ENCODE peak calls at places on chromosomes 2 and 18, in four cellular contexts. S is ovary, Q is spleen, G is A549. C is an unnamed sample.

GRCh38 chr2:25313711-25314513 is 27.8 kb downstream of the DNMT3A start:
- DNase-seq in S (no peak), G (no peak), Q (no peak), C (no peak)

GRCh38 chr2:11753452-11753885 is 7.0 kb downstream of the LPIN1 start:
- DNase-seq in Q (peak; percentile 87), S (no peak), G (no peak), C (no peak)

GRCh38 chr2:45699032-45699658 is 47.7 kb downstream of the PRKCE start:
- DNase-seq in Q (no peak), S (no peak), G (no peak), C (no peak)

GRCh38 chr18:79136742-79137141 is 67.5 kb downstream of the ATP9B start:
- DNase-seq in Q (no peak), G (peak; percentile 4), S (no peak), C (no peak)

GRCh38 chr18:21682276-21683051 is 22.1 kb downstream of the ABHD3 start:
- DNase-seq in G (no peak), Q (no peak), S (no peak), C (no peak)

GRCh38 chr2:122710049-122710448 is 954.6 kb downstream of the TSN start:
- DNase-seq in Q (no peak), S (no peak), G (no peak), C (no peak)

GRCh38 chr2:8636691-8637636 is 44.9 kb upstream of the ID2 start:
- DNase-seq in G (no peak), Q (peak; percentile 63), S (peak; percentile 59), C (no peak)

GRCh38 chr2:206083602-206084467 is 2.1 kb downstream of the INO80D start:
- DNase-seq in Q (no peak), G (peak; percentile 18), S (no peak), C (no peak)

GRCh38 chr2:23377772-23378171 is 7.2 kb upstream of the KLHL29 start:
- DNase-seq in Q (no peak), S (no peak), G (no peak), C (no peak)

GRCh38 chr18:56748698-56749268 is 97.6 kb downstream of the WDR7 start:
- DNase-seq in G (peak; percentile 23), Q (no peak), S (no peak), C (no peak)

GRCh38 chr2:149037851-149038250 is 648 bp upstream of the LYPD6B start:
- DNase-seq in G (no peak), Q (no peak), S (no peak), C (no peak)

GRCh38 chr2:112166801-112167499 is 28.8 kb downstream of the FBLN7 start:
- DNase-seq in S (no peak), Q (no peak), G (no peak), C (peak; percentile 56)

GRCh38 chr2:119838179-119838578 is 78.5 kb downstream of the PTPN4 start:
- DNase-seq in S (no peak), Q (no peak), G (no peak), C (no peak)

GRCh38 chr2:130729311-130730299 is 735 bp downstream of the GPR148 start:
- DNase-seq in S (no peak), G (no peak), Q (peak; percentile 75), C (no peak)

GRCh38 chr2:21655136-21655535 is 531.4 kb downstream of the TDRD15 start:
- DNase-seq in Q (no peak), S (no peak), G (no peak), C (no peak)

GRCh38 chr2:181300600-181301291 is 156.4 kb upstream of the ITGA4 start:
- DNase-seq in Q (no peak), S (no peak), G (no peak), C (no peak)

GRCh38 chr2:118530976-118531375 is 316.5 kb downstream of the EN1 start:
- DNase-seq in G (no peak), S (no peak), Q (no peak), C (peak; percentile 25)

GRCh38 chr18:48563027-48563426 is 24.2 kb downstream of the CTIF start:
- DNase-seq in S (no peak), Q (no peak), G (peak; percentile 16), C (no peak)

GRCh38 chr2:42138163-42139016 is 30.8 kb upstream of the EML4 start:
- DNase-seq in Q (no peak), G (peak; percentile 71), S (peak; percentile 53), C (no peak)

GRCh38 chr2:62281661-62282060 is 85.7 kb downstream of the B3GNT2 start:
- DNase-seq in S (no peak), G (no peak), Q (no peak), C (no peak)

GRCh38 chr2:136116813-136117390 is 1.0 kb downstream of the CXCR4 start:
- DNase-seq in S (no peak), G (peak; percentile 9), Q (peak; percentile 92), C (no peak)

GRCh38 chr2:232276739-232277313 is 101.7 kb upstream of the ALPP start:
- DNase-seq in Q (no peak), G (no peak), S (no peak), C (no peak)

GRCh38 chr2:120924924-120925323 is 189.3 kb downstream of the GLI2 start:
- DNase-seq in S (no peak), G (no peak), Q (no peak), C (no peak)

GRCh38 chr2:207766697-207767460 is 2.8 kb downstream of the FZD5 start:
- DNase-seq in G (no peak), Q (peak; percentile 82), S (peak; percentile 13), C (no peak)

GRCh38 chr2:199772693-199772976 is 78.4 kb downstream of the FTCDNL1 start:
- DNase-seq in S (no peak), G (no peak), Q (no peak), C (no peak)

GRCh38 chr18:21179590-21180220 is 62.3 kb upstream of the GREB1L start:
- DNase-seq in Q (no peak), S (peak; percentile 41), G (peak; percentile 52), C (no peak)

GRCh38 chr2:144975881-144976280 is 456.0 kb upstream of the ZEB2 start:
- DNase-seq in Q (no peak), G (no peak), S (no peak), C (no peak)

GRCh38 chr2:55148269-55148668 is 83.8 kb downstream of the CLHC1 start:
- DNase-seq in G (no peak), S (no peak), Q (no peak), C (no peak)

GRCh38 chr2:28407976-28408690 is 15.5 kb downstream of the FOSL2 start:
- DNase-seq in Q (no peak), S (no peak), G (no peak), C (no peak)

GRCh38 chr18:24567199-24567598 is 106.8 kb downstream of the HRH4 start:
- DNase-seq in G (no peak), Q (no peak), S (no peak), C (no peak)

GRCh38 chr2:40488101-40488598 is 36.3 kb upstream of the SLC8A1 start:
- DNase-seq in G (peak; percentile 43), Q (no peak), S (no peak), C (no peak)

GRCh38 chr2:170181602-170182001 is 3.7 kb downstream of the MYO3B start:
- DNase-seq in Q (no peak), G (no peak), S (no peak), C (no peak)

GRCh38 chr2:35298493-35298892 is 1057.1 kb upstream of the CRIM1 start:
- DNase-seq in S (no peak), G (peak; percentile 4), Q (no peak), C (no peak)

GRCh38 chr2:168452781-168453180 is 3.3 kb upstream of the CERS6 start:
- DNase-seq in Q (no peak), S (no peak), G (no peak), C (no peak)

GRCh38 chr2:9483107-9483506 is 8.8 kb downstream of the IAH1 start:
- DNase-seq in S (no peak), G (no peak), Q (no peak), C (no peak)

GRCh38 chr2:10339647-10340592 is 37.2 kb downstream of the HPCAL1 start:
- DNase-seq in Q (peak; percentile 53), G (no peak), S (no peak), C (no peak)

GRCh38 chr2:190713476-190713875 is 64.6 kb downstream of the NAB1 start:
- DNase-seq in S (no peak), G (no peak), Q (no peak), C (no peak)

GRCh38 chr2:147030966-147031760 is 813.7 kb upstream of the ACVR2A start:
- DNase-seq in S (no peak), G (no peak), Q (no peak), C (no peak)

GRCh38 chr2:161576421-161576820 is 47.8 kb upstream of the SLC4A10 start:
- DNase-seq in Q (no peak), G (peak; percentile 42), S (no peak), C (no peak)

GRCh38 chr2:102768892-102769291 is 7.1 kb downstream of the TMEM182 start:
- DNase-seq in G (no peak), S (no peak), Q (no peak), C (no peak)
- TF ChIP-seq POLR2A in G (no peak), S (no peak), Q (no peak), C (no peak)

GRCh38 chr2:155600914-155601760 is 731.4 kb downstream of the NR4A2 start:
- DNase-seq in Q (peak; percentile 52), G (no peak), S (no peak), C (no peak)
- H3K9me3 ChIP-seq in Q (peaks cover 19% of the 10 kb centered on the region), G (peaks cover 2% of the 10 kb centered on the region), S (no peaks in the 10 kb centered on the region), C (no peaks in the 10 kb centered on the region)

GRCh38 chr18:46345181-46345465 is 240.9 kb downstream of the HAUS1 start:
- DNase-seq in S (no peak), G (no peak), Q (no peak), C (no peak)

GRCh38 chr18:46346896-46347630 is 242.9 kb downstream of the HAUS1 start:
- DNase-seq in S (no peak), G (no peak), Q (peak; percentile 53), C (no peak)

GRCh38 chr18:46344416-46345180 is 240.4 kb downstream of the HAUS1 start:
- DNase-seq in S (no peak), Q (peak; percentile 72), G (no peak), C (no peak)

GRCh38 chr18:46343940-46344372 is 239.8 kb downstream of the HAUS1 start:
- DNase-seq in G (no peak), S (no peak), Q (peak; percentile 88), C (no peak)

DNA sequence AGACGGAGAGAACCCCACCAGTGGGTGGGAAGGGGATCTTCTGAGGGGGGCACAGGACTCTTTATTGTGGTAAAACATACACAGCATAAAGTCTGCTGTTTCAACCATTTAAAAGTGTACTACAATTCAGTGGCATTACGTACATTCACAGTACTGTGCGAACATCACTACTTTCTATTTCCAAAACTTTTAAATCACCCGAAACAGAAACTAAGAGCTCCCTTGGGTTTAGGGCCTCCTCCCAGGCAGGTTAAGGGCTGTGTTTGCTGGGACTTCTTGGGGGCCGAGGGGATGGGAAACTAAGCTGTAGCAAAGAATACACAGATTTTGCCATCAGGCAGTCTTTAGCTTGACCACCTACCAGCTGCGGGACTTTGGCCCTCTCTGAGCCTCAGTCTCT is 242.0 kb downstream of the HAUS1 start:
- DNase-seq in G (no peak), S (no peak), Q (peak; percentile 5), C (no peak)
- H3K4me1 ChIP-seq in G (no peaks in the 10 kb centered on the region), S (no peaks in the 10 kb centered on the region), Q (peaks cover 23% of the 10 kb centered on the region), C (peaks cover 8% of the 10 kb centered on the region)

DNA sequence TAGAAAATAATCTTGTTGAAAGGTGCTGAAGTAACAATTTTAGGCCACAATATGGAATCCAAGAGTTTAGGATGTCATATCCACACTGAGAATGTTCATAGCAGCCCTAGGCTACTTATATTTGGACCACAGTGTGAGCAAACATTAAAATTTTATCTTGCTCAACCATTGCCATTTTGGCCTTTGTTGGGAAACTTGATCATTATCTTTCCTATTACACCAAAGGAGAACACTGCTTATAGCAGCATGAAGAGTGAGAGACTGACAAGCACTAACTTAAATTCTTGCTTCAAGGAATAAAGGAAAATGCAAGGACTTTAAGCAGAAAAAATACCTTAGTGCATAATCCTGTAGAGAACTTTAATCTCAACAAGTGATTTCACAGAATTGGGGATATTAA is 86.3 kb upstream of the LRRTM4 start:
- DNase-seq in S (no peak), Q (no peak), G (no peak), C (no peak)
- TF ChIP-seq POLR2A in S (no peak), Q (no peak), G (no peak), C (no peak)